ENCODE peak calls at places on chromosome 22, in eight cellular contexts. M is astrocyte of the cerebellum; F is activated effector memory CD4-positive, alpha-beta T cell treated with Interleukin-2 at 50 U/mL for 16 hours; S is A549; D is NCI-H526 treated with DMSO at 0.1 percent for 48 hours; E is fibroblast of lung; T is ACHN; V is stromal cell of bone marrow. G is an unnamed sample.

GRCh38 chr22:30270841-30271240 is 4.2 kb upstream of the OSM start:
- DNase-seq in M (no peak), D (no peak), S (no peak), E (peak; percentile 79), F (no peak), T (no peak), V (peak; percentile 80), G (peak; percentile 95)

GRCh38 chr22:40212126-40212525 is 34.4 kb downstream of the TNRC6B start:
- DNase-seq in M (no peak), V (no peak), F (no peak), S (no peak), T (no peak), E (peak; percentile 57), D (no peak), G (no peak)

GRCh38 chr22:45007247-45007945 is 2.4 kb downstream of the PHF21B start:
- DNase-seq in S (peak; percentile 18), D (peak; percentile 36), V (no peak), F (no peak), M (no peak), T (peak; percentile 45), E (peak; percentile 17), G (no peak)

GRCh38 chr22:33568934-33569496 is 351.3 kb downstream of the LARGE1 start:
- DNase-seq in V (no peak), E (no peak), D (no peak), F (no peak), S (no peak), M (no peak), T (no peak), G (no peak)

GRCh38 chr22:50141891-50142363 is 28.6 kb upstream of the PANX2 start:
- DNase-seq in D (no peak), F (no peak), V (no peak), E (peak; percentile 70), M (no peak), S (no peak), T (no peak), G (no peak)

GRCh38 chr22:31496735-31497146 is 405 bp downstream of the SFI1 start:
- DNase-seq in V (no peak), D (no peak), M (no peak), F (peak; percentile 39), T (peak; percentile 12), S (no peak), E (no peak), G (peak; percentile 16)

GRCh38 chr22:28373841-28374240 is 305.8 kb downstream of the TTC28 start:
- DNase-seq in S (no peak), T (no peak), V (peak; percentile 13), F (no peak), D (no peak), M (no peak), E (peak; percentile 52), G (no peak)

GRCh38 chr22:50526849-50527801 is 1.7 kb upstream of the SCO2 start:
- DNase-seq in M (no peak), E (peak; percentile 35), D (no peak), V (no peak), S (peak; percentile 44), F (no peak), T (peak; percentile 70), G (no peak)

GRCh38 chr22:46007848-46008261 is 30.9 kb upstream of the WNT7B start:
- DNase-seq in E (peak; percentile 90), D (no peak), S (no peak), V (peak; percentile 91), F (no peak), M (peak; percentile 80), T (peak; percentile 65), G (no peak)

GRCh38 chr22:39097098-39098020 is at the start of gene APOBEC3H:
- DNase-seq in D (no peak), T (peak; percentile 8), M (no peak), S (no peak), V (no peak), F (no peak), E (no peak), G (peak; percentile 46)

GRCh38 chr22:39518996-39519680 is 1.2 kb upstream of the ATF4 start:
- DNase-seq in E (peak; percentile 46), F (no peak), D (no peak), M (no peak), V (no peak), T (peak; percentile 65), S (peak; percentile 43), G (no peak)

GRCh38 chr22:46537221-46537945 is at the start of gene CELSR1:
- DNase-seq in V (no peak), F (no peak), D (no peak), T (peak; percentile 74), M (no peak), E (no peak), S (peak; percentile 72), G (peak; percentile 50)

GRCh38 chr22:26702906-26703830 is 45.8 kb downstream of the MIAT start:
- DNase-seq in S (no peak), E (peak; percentile 77), V (no peak), M (peak; percentile 46), D (no peak), T (no peak), F (no peak), G (no peak)

GRCh38 chr22:43707650-43708049 is 104.5 kb downstream of the EFCAB6 start:
- DNase-seq in T (no peak), S (no peak), M (no peak), F (no peak), V (no peak), D (no peak), E (no peak), G (peak; percentile 7)

GRCh38 chr22:23613193-23613973 is 18.7 kb downstream of the DRICH1 start:
- DNase-seq in M (no peak), E (no peak), F (no peak), S (no peak), V (no peak), T (no peak), D (no peak), G (no peak)

GRCh38 chr22:41094036-41094435 is 1.6 kb downstream of the EP300 start:
- DNase-seq in F (no peak), T (peak; percentile 23), D (peak; percentile 5), S (no peak), E (peak; percentile 40), M (no peak), V (no peak), G (peak; percentile 21)

GRCh38 chr22:19494001-19494560 is 14.4 kb downstream of the CDC45 start:
- DNase-seq in F (no peak), S (no peak), V (no peak), E (no peak), T (no peak), D (no peak), M (no peak), G (no peak)

GRCh38 chr22:39685336-39686177 is 115.0 kb downstream of the CACNA1I start:
- DNase-seq in E (no peak), D (no peak), S (no peak), T (no peak), M (no peak), V (no peak), F (no peak), G (no peak)

GRCh38 chr22:19495562-19496323 is 16.0 kb downstream of the CDC45 start:
- DNase-seq in M (peak; percentile 15), V (no peak), D (no peak), T (peak; percentile 31), S (no peak), E (peak; percentile 57), F (no peak), G (no peak)

GRCh38 chr22:24230911-24231656 is 13.8 kb downstream of the GGT5 start:
- DNase-seq in T (peak; percentile 9), V (no peak), M (no peak), S (no peak), E (no peak), D (no peak), F (peak; percentile 39), G (no peak)

GRCh38 chr22:27509132-27509920 is 292.2 kb downstream of the MN1 start:
- DNase-seq in T (no peak), D (no peak), F (no peak), M (no peak), S (no peak), V (no peak), E (no peak), G (no peak)

GRCh38 chr22:38924197-38924952 is 33.0 kb upstream of the APOBEC3A start:
- DNase-seq in D (no peak), M (peak; percentile 93), E (peak; percentile 96), F (no peak), T (peak; percentile 93), V (peak; percentile 86), S (peak; percentile 26), G (peak; percentile 84)

GRCh38 chr22:27593378-27593777 is 208.2 kb downstream of the MN1 start:
- DNase-seq in S (no peak), T (no peak), F (no peak), V (no peak), M (no peak), E (no peak), D (no peak), G (no peak)

GRCh38 chr22:20805972-20806471 is 32.1 kb downstream of the SERPIND1 start:
- DNase-seq in V (no peak), S (no peak), F (no peak), D (no peak), T (no peak), E (no peak), M (no peak), G (peak; percentile 29)

GRCh38 chr22:31178859-31179258 is 18.9 kb downstream of the RNF185 start:
- DNase-seq in M (no peak), E (no peak), T (no peak), V (no peak), D (no peak), F (no peak), S (no peak), G (no peak)

GRCh38 chr22:17845340-17845739 is 71.1 kb upstream of the BID start:
- DNase-seq in E (no peak), F (no peak), V (no peak), D (no peak), M (no peak), T (no peak), S (no peak), G (no peak)

GRCh38 chr22:42925598-42925997 is 68.5 kb upstream of the ARFGAP3 start:
- DNase-seq in E (no peak), M (no peak), D (no peak), S (no peak), F (no peak), T (no peak), V (no peak), G (no peak)

GRCh38 chr22:49333206-49333605 is 494.5 kb downstream of the BRD1 start:
- DNase-seq in M (no peak), T (no peak), V (no peak), D (no peak), E (no peak), S (no peak), F (no peak), G (no peak)

GRCh38 chr22:39264344-39265116 is 19.7 kb upstream of the PDGFB start:
- DNase-seq in F (no peak), S (no peak), V (no peak), M (no peak), D (no peak), E (no peak), T (no peak), G (no peak)

GRCh38 chr22:21690401-21690801 is 24.6 kb downstream of the PPIL2 start:
- DNase-seq in D (no peak), V (no peak), M (no peak), F (no peak), T (no peak), E (no peak), S (no peak), G (no peak)

GRCh38 chr22:30485362-30485988 is 13.7 kb upstream of the SEC14L3 start:
- DNase-seq in E (peak; percentile 48), V (peak; percentile 15), S (peak; percentile 84), F (peak; percentile 60), M (peak; percentile 3), D (no peak), T (peak; percentile 47), G (peak; percentile 67)

GRCh38 chr22:32473388-32473952 is 1.1 kb upstream of the FBXO7 start:
- DNase-seq in S (peak; percentile 12), T (peak; percentile 64), V (peak; percentile 24), D (peak; percentile 54), E (peak; percentile 74), F (peak; percentile 5), M (peak; percentile 66), G (peak; percentile 54)

GRCh38 chr22:25085930-25086901 is 113.4 kb upstream of the CRYBB3 start:
- DNase-seq in V (no peak), E (no peak), T (peak; percentile 44), D (no peak), F (no peak), M (no peak), S (no peak), G (no peak)

GRCh38 chr22:47374901-47375575 is 612.6 kb downstream of the TBC1D22A start:
- DNase-seq in D (no peak), S (no peak), V (no peak), M (no peak), E (no peak), T (no peak), F (no peak), G (no peak)